ENCODE peak calls at places on chromosome 1, in eight cellular contexts. N is testis, V is GM12864, O is bronchial epithelial cell, I is fibroblast of lung, X is A549, D is fibroblast of mammary gland, A is ascending aorta. Q is an unnamed sample.

GRCh38 chr1:109498161-109498801 is 4.4 kb downstream of the CYB561D1 start:
- DNase-seq in N (peak; percentile 61), V (no peak), O (no peak), I (peak; percentile 25), X (peak; percentile 28), D (peak; percentile 34), A (no peak), Q (peak; percentile 49)

GRCh38 chr1:64962447-64962846 is 3.9 kb downstream of the JAK1 start:
- DNase-seq in N (no peak), V (no peak), O (no peak), I (no peak), X (no peak), D (no peak), A (no peak), Q (no peak)

GRCh38 chr1:186239211-186239610 is 135.8 kb downstream of the TPR start:
- DNase-seq in N (no peak), V (no peak), O (no peak), I (peak; percentile 23), X (no peak), D (peak; percentile 55), A (no peak), Q (no peak)

GRCh38 chr1:61175976-61176375 is 93.6 kb downstream of the NFIA start:
- DNase-seq in N (no peak), V (no peak), O (no peak), I (no peak), X (no peak), D (no peak), A (no peak), Q (no peak)

GRCh38 chr1:63320024-63320799 is 2.2 kb upstream of the FOXD3 start:
- DNase-seq in N (no peak), V (no peak), O (no peak), I (peak; percentile 28), X (no peak), D (no peak), A (no peak), Q (no peak)

GRCh38 chr1:162323023-162323422 is 53.6 kb downstream of the SPATA46 start:
- DNase-seq in N (no peak), V (no peak), O (no peak), I (no peak), X (no peak), D (no peak), A (no peak), Q (no peak)

GRCh38 chr1:204566583-204566955 is 50.4 kb downstream of the MDM4 start:
- DNase-seq in N (no peak), V (no peak), O (no peak), I (no peak), X (no peak), D (no peak), A (no peak), Q (no peak)

GRCh38 chr1:155126494-155127104 is 1.1 kb upstream of the EFNA1 start:
- DNase-seq in N (peak; percentile 42), V (no peak), O (no peak), I (peak; percentile 39), X (peak; percentile 74), D (no peak), A (no peak), Q (no peak)

GRCh38 chr1:168550971-168551370 is 7.2 kb upstream of the XCL2 start:
- DNase-seq in N (no peak), V (no peak), O (no peak), I (no peak), X (peak; percentile 21), D (no peak), A (no peak), Q (peak; percentile 39)

GRCh38 chr1:25019351-25020172 is 89.5 kb upstream of the RUNX3 start:
- DNase-seq in N (no peak), V (peak; percentile 85), O (no peak), I (no peak), X (no peak), D (no peak), A (no peak), Q (no peak)

GRCh38 chr1:175191654-175192053 is 922 bp downstream of the KIAA0040 start:
- DNase-seq in N (no peak), V (no peak), O (peak; percentile 28), I (no peak), X (no peak), D (no peak), A (no peak), Q (peak; percentile 6)

GRCh38 chr1:248757784-248758195 is 2.2 kb upstream of the LYPD8 start:
- DNase-seq in N (no peak), V (no peak), O (no peak), I (no peak), X (no peak), D (no peak), A (no peak), Q (no peak)

GRCh38 chr1:93033785-93034184 is 45.3 kb upstream of the MTF2 start:
- DNase-seq in N (no peak), V (peak; percentile 51), O (no peak), I (no peak), X (no peak), D (no peak), A (no peak), Q (peak; percentile 49)

GRCh38 chr1:17494114-17494729 is 45.3 kb upstream of the ARHGEF10L start:
- DNase-seq in N (peak; percentile 72), V (peak; percentile 22), O (peak; percentile 76), I (peak; percentile 62), X (peak; percentile 78), D (peak; percentile 67), A (no peak), Q (peak; percentile 70)

GRCh38 chr1:40766017-40766416 is 17.6 kb upstream of the KCNQ4 start:
- DNase-seq in N (no peak), V (no peak), O (no peak), I (no peak), X (no peak), D (no peak), A (no peak), Q (no peak)

GRCh38 chr1:165768513-165769394 is at the start of gene TMCO1:
- DNase-seq in N (peak; percentile 99), V (peak; percentile 98), O (peak; percentile 96), I (peak; percentile 99), X (peak; percentile 98), D (peak; percentile 98), A (peak; percentile 90), Q (peak; percentile 99)
- TF ChIP-seq CTCF in N (peak; percentile 5), V (peak; percentile 22), O (peak; percentile 37), I (peak; percentile 25), X (no peak), D (peak; percentile 33), A (no peak), Q (peak; percentile 19)

DNA sequence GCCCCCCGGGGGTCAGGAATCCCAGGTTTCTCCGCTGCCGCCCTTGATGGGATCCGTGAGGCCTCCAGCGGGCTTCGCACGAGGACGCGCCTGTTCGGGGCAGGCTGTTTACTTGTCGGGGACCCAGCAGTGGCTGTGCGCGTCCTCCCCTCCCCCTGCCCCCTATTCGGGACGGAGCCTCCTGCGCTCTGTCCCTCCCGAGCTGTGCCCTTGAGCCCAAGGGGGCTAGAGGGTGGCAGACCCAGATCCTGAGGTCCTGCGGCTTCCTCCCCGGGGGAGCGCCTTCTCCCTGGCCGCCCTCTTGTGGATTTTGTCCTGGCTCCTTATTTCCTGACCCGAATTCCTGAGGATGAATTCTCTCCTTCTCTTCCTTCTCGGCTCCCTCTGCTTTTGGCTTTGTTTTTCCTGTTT is 38.4 kb downstream of the PIK3CD start:
- DNase-seq in N (peak; percentile 42), V (no peak), O (no peak), I (no peak), X (no peak), D (no peak), A (no peak), Q (peak; percentile 16)
- H3K4me3 ChIP-seq in N (peak overlapping the region; percentile 64), V (peak overlapping the region; percentile 45), O (peak overlapping the region; percentile 56), I (peak overlapping the region; percentile 58), X (peak overlapping the region; percentile 85), D (peak overlapping the region; percentile 54), A (peak overlapping the region; percentile 97), Q (peak overlapping the region; percentile 61)

DNA sequence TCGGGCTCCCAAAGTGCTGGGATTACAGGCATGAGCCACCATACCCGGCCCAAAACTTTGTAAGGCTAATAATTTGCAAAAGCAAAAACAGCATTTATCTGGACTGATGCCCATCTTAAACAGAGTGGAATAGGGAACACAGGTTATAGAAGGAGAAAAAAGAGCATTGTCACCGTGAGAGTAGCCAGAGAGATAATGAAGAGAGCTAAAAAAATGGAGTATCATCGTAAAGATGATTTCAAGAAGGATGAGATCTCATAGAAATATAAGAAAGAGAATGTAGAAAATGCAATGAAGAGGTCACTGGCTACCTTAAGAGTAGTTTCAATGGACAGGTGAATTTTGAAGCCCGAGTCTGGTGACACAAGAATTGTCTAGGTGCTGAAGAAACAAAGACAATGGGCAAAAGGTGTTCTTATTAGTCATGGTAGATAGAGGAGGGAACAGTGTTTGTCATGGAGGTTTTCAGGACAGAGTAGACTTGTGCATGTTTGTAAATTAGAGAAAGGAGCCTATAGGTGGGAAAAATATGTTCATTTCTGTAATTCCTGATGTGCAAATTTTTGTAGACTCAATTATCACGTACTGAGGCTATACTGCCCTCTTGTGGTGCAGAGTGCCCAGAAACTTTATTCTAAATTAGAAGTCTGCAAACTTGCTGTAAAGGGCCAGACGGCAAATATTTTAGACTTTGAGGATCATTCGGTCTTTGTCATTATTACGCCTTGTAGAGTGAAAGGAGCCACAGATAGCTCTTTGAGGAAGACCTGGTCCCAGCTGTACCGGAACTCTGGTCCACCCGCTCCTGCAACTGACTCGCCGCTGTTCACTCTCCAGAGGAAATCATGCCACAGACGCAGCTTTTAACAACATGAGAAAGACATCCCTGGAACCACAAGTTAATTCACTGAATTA is 8.1 kb upstream of the TMEM183A start:
- DNase-seq in N (peak; percentile 86), V (no peak), O (peak; percentile 56), I (peak; percentile 63), X (peak; percentile 60), D (peak; percentile 62), A (no peak), Q (peak; percentile 74)
- TF ChIP-seq CTCF in N (peak; percentile 62), V (peak; percentile 80), O (peak; percentile 68), I (peak; percentile 75), X (peak; percentile 93), D (peak; percentile 83), A (peak; percentile 58), Q (peak; percentile 80)

GRCh38 chr1:34929497-34929852 is at the start of gene DLGAP3:
- DNase-seq in N (no peak), V (no peak), O (no peak), I (no peak), X (no peak), D (no peak), A (no peak), Q (no peak)

GRCh38 chr1:34928066-34928864 is 1.2 kb downstream of the DLGAP3 start:
- DNase-seq in N (no peak), V (no peak), O (no peak), I (no peak), X (no peak), D (no peak), A (no peak), Q (no peak)

GRCh38 chr1:34929853-34930701 is 627 bp upstream of the DLGAP3 start:
- DNase-seq in N (no peak), V (no peak), O (no peak), I (no peak), X (no peak), D (no peak), A (no peak), Q (no peak)

GRCh38 chr1:34928865-34929496 is 469 bp downstream of the DLGAP3 start:
- DNase-seq in N (no peak), V (no peak), O (no peak), I (no peak), X (no peak), D (no peak), A (no peak), Q (no peak)

DNA sequence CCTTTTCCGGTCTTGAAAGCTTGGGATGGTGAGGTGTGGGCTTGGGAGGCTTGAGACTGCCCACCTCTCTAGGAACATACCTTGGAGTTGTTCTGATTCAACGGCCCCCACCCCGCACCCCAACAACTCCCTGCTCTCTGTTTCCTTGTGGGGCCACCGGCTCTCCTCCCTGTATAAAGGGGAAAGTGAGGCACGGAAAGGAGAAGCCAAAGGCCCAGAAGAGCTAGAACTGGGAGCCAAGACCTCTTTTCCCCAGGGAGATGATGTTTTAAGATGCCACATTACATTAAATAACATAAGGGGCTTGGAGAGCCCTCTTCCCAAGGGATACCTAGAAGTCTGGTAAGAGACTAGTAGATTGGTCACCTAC is 1.2 kb upstream of the DLGAP3 start:
- DNase-seq in N (no peak), V (no peak), O (no peak), I (no peak), X (no peak), D (no peak), A (no peak), Q (no peak)
- H3K4me3 ChIP-seq in N (peak overlapping the region; percentile 44), V (no peak overlapping the region), O (no peak overlapping the region), I (no peak overlapping the region), X (no peak overlapping the region), D (no peak overlapping the region), A (no peak overlapping the region), Q (no peak overlapping the region)

Q was measured in fibroblast of pulmonary artery.